ENCODE peak calls at places on chromosome 2, in four cellular contexts. H is SK-N-SH, V is HepG2, G is tibial artery. B is an unnamed sample. For H3K4me1, the result is how much of the 10 kb centered on the place peaks cover.

GRCh38 chr2:84781942-84782716 is 98.8 kb downstream of the TRABD2A start:
- DNase-seq in H (no peak), V (no peak), G (no peak), B (peak)

GRCh38 chr2:16665746-16666452 is at the start of gene CYRIA:
- DNase-seq in H (peak), V (no peak), G (peak), B (peak)

GRCh38 chr2:200039847-200040246 is 84.5 kb downstream of the MAIP1 start:
- DNase-seq in H (no peak), V (no peak), G (no peak), B (no peak)

GRCh38 chr2:232142049-232142448 is 180.5 kb downstream of the DIS3L2 start:
- DNase-seq in H (peak), V (peak), G (no peak), B (no peak)

GRCh38 chr2:190533175-190533967 is 1.2 kb downstream of the NEMP2 start:
- DNase-seq in H (peak), V (no peak), G (no peak), B (no peak)

GRCh38 chr2:74021407-74021755 is 36.7 kb downstream of the TET3 start:
- DNase-seq in H (no peak), V (no peak), G (no peak), B (no peak)

GRCh38 chr2:27921880-27922589 is 31.5 kb downstream of the BABAM2 start:
- DNase-seq in H (no peak), V (no peak), G (no peak), B (no peak)

GRCh38 chr2:108981846-108982245 is 7.2 kb downstream of the EDAR start:
- DNase-seq in H (no peak), V (no peak), G (no peak), B (no peak)

GRCh38 chr2:207688597-207688996 is 22.8 kb upstream of the CCNYL1 start:
- DNase-seq in H (no peak), V (no peak), G (no peak), B (no peak)

GRCh38 chr2:239750929-239751718 is 274.0 kb downstream of the NDUFA10 start:
- DNase-seq in H (no peak), V (no peak), G (no peak), B (no peak)

GRCh38 chr2:196233033-196233807 is 61.8 kb upstream of the STK17B start:
- DNase-seq in H (no peak), V (no peak), G (no peak), B (peak)

GRCh38 chr2:239469101-239469960 is 68.5 kb upstream of the HDAC4 start:
- DNase-seq in H (no peak), V (no peak), G (peak), B (no peak)

GRCh38 chr2:4745596-4745995 is 946.6 kb upstream of the SOX11 start:
- DNase-seq in H (no peak), V (no peak), G (no peak), B (no peak)

GRCh38 chr2:104857262-104858221 is 3.6 kb downstream of the POU3F3 start:
- DNase-seq in H (no peak), V (no peak), G (no peak), B (peak)
- H3K4me3 ChIP-seq in H (no peak), V (peak), G (no peak), B (no peak)

DNA sequence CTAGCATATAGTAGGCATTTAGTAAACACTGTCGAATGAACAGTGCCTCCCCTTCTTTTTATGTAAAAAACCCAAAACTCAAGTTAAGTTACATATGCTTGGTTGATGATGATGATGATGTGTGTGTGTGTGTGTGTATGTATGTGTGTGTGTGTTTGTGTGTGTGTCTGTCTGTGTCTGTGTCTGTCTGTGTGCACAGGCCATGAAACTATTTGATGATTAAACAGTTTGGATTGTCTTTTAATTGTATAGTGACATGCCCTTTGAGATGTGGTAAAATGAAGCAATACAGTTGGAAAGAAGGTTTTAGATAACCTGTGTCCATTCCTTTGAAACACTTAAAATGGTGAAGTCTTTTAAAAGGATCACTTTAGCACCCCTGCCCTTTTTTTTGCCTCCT is 105.6 kb downstream of the MAP4K4 start:
- DNase-seq in H (no peak), V (peak), G (no peak), B (no peak)
- H3K27ac ChIP-seq in H (peak), V (peak), G (no peak), B (no peak)

DNA sequence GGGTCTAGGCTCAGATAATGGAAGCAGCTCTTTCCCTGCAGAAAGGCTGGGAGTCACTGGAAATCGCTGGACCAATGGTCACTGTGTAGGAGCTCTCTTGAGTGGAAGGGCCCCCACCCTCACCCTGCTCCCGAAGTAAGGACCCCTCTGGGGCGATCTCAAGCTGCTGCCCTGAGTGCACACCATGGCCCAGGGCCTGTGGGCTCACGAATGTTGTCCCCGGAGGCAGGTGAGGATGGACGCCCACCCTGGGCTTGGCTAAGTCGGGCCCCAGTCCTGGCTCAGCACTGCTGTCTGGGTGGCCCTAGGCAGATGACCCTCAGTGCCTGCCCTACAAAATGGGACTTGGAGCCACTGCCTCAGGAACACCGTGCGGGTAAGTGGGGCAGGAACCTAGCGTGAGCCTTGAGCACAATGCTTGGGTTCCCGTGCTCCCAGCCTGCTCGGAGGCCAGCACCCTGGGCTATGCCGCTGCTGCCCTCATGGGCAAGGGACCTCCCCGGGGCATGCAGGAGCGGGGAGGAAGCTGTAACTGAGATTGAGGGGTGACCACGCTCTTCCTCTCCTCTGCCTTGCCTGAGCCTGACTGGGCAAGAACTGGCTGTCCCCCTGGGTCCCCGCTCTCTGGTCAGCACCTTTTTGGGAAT is 3.7 kb downstream of the D2HGDH start:
- DNase-seq in H (no peak), V (no peak), G (no peak), B (no peak)
- H3K4me1 ChIP-seq in H (under half), V (under half), G (under half), B (under half)

GRCh38 chr2:69154031-69154430 is 141.1 kb downstream of the ANTXR1 start:
- DNase-seq in H (no peak), V (no peak), G (no peak), B (no peak)
- H3K4me3 ChIP-seq in H (no peak), V (no peak), G (no peak), B (no peak)